ENCODE peak calls at places on chromosome 18, in five cellular contexts. N is cardiac fibroblast, H is NB4, R is tibial artery, W is lower lobe of right lung. J is an unnamed sample.

GRCh38 chr18:74507927-74508326 is 11.8 kb downstream of the CNDP2 start:
- DNase-seq in N (no peak), H (no peak), R (no peak), W (no peak), J (no peak)

GRCh38 chr18:47953471-47953931 is 23.0 kb upstream of the SMAD2 start:
- DNase-seq in N (peak), H (peak), R (peak), W (peak), J (peak)

GRCh38 chr18:50662177-50662576 is 102.3 kb downstream of the MAPK4 start:
- DNase-seq in N (peak), H (peak), R (no peak), W (no peak), J (no peak)

GRCh38 chr18:40159141-40160017 is 1795.7 kb upstream of the PIK3C3 start:
- DNase-seq in N (peak), H (peak), R (no peak), W (no peak), J (no peak)

GRCh38 chr18:3985030-3985429 is 470.1 kb downstream of the DLGAP1 start:
- DNase-seq in N (no peak), H (no peak), R (no peak), W (no peak), J (no peak)

GRCh38 chr18:74342416-74343043 is 26.9 kb downstream of the C18orf63 start:
- DNase-seq in N (peak), H (peak), R (no peak), W (no peak), J (peak)

GRCh38 chr18:47931707-47932103 is 1.2 kb upstream of the SMAD2 start:
- DNase-seq in N (no peak), H (peak), R (no peak), W (no peak), J (peak)

GRCh38 chr18:51020536-51020935 is 9.5 kb upstream of the SMAD4 start:
- DNase-seq in N (no peak), H (no peak), R (no peak), W (no peak), J (no peak)

GRCh38 chr18:69947361-69948106 is at the start of gene CD226:
- DNase-seq in N (no peak), H (no peak), R (no peak), W (no peak), J (peak)

GRCh38 chr18:10927980-10928605 is 221.3 kb downstream of the PIEZO2 start:
- DNase-seq in N (peak), H (no peak), R (no peak), W (no peak), J (no peak)

GRCh38 chr18:10927290-10927979 is 221.9 kb downstream of the PIEZO2 start:
- DNase-seq in N (peak), H (no peak), R (no peak), W (no peak), J (no peak)

GRCh38 chr18:10926565-10927194 is 222.7 kb downstream of the PIEZO2 start:
- DNase-seq in N (peak), H (peak), R (no peak), W (no peak), J (no peak)

GRCh38 chr18:10928971-10929373 is 220.4 kb downstream of the PIEZO2 start:
- DNase-seq in N (peak), H (no peak), R (no peak), W (no peak), J (no peak)

GRCh38 chr18:10930078-10930477 is 219.3 kb downstream of the PIEZO2 start:
- DNase-seq in N (no peak), H (no peak), R (no peak), W (no peak), J (no peak)
- H3K4me3 ChIP-seq in N (no peak), H (no peak), R (no peak), W (no peak), J (no peak)

DNA sequence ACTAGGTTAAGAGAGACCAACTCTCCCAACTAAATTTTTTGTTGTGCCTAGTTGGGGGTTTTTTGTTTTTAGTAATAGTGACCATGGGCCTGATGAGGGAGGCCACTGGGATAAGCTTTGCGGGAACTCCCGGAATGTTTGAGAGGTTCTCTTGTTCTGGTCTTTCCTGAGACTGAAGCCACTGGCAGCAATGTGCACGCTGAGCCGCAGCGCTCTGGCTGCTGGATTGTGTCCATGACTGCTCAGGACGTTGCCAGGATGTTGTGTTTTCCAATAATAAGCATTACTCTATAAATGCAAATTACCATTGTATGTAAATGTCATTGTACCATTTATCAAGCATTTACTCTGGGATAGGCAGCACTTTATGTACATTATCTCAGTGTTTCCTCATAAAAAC is 126.1 kb downstream of the GALNT1 start:
- DNase-seq in N (no peak), H (no peak), R (no peak), W (no peak), J (no peak)
- H3K4me3 ChIP-seq in N (no peak), H (no peak), R (no peak), W (no peak), J (no peak)

DNA sequence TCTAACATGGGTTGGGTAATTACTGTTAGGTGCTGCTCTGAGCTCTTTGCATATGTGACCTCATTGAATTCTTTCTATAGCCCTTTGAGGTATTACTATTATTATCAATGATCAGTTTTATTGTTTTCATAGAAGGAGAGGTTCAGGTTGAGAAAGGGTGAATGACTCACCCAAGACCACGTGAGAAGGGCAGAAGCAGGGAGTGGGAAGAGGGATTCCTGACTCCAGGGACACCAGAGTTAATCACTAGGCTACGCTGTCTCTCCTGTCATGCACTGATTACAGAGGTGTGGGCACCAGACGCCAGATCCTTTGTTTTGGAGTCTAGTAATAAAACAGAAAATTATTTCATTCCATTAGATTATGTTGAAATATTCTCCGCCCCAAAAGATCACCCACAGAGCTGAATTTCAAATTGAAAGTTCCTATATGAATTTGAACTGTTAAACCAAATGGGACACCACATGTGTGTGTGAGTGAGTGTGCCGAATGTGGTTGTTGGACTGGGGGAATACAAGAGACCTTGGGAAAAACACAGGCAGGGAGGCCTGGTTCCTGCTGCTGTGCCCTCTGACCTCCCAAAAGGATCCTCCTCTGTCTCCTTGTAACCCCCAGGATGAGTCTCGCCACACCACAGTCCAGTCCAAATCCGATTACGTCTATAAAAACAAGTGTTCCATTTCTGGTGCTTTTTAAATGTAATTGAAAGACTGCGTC is 215.4 kb downstream of the ZNF521 start:
- DNase-seq in N (peak), H (no peak), R (no peak), W (no peak), J (no peak)
- H3K4me3 ChIP-seq in N (no peak), H (no peak), R (no peak), W (no peak), J (no peak)

DNA sequence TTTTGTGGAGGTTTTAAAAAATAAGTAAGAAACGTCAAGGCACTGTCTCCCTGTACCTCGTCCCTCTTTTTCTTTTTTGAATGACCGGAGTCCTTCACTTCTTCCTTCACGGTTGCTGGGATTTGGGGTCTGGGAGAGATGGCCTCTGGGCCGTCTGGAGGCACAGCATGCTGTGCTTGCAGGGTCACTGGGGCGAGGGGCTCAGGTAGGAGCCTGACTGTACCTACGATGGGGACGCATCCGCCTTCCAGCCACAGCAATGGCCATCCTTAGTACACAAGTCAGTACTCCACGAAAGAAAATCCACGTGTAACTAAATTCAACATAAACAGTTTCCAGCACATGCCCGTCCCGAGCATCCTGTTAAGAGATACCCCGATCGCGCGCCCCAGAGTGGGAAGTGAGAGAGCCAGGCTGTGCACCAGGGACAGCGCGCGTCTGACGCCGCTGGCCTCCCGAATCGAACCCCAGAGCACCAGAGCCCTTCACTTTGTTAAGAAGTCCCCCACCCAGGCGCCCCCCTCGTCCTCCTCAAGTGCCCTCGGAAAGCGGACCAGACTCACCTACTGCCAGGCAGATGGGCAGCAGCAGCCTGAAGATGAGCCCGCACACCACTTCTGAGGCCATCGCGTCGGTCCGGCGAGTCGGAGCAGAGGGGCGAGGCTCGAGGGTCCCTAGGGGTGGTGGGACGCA is 1.3 kb downstream of the PIEZO2 start:
- DNase-seq in N (no peak), H (no peak), R (no peak), W (no peak), J (no peak)
- H3K4me3 ChIP-seq in N (peak), H (no peak), R (peak), W (peak), J (peak)

J was measured in transverse colon.